ENCODE peak calls at places on chromosome 20, in nine cellular contexts. P is AG10803; Q is ACHN; A is activated naive CD4-positive, alpha-beta T cell; Y is fibroblast of mammary gland; H is activated T-cell treated with anti-CD3 and anti-CD28 coated beads, Interleukin-2, amount 50 U/mL, for 24 hours; T is hypothalamus; L is Karpas-422; K is SHP77. W is an unnamed sample.

GRCh38 chr20:1177680-1178079 is 7.1 kb downstream of the TMEM74B start:
- DNase-seq in Q (peak; percentile 46), P (no peak), T (no peak), Y (peak; percentile 12), K (no peak), L (no peak), A (no peak), H (no peak), W (no peak)

GRCh38 chr20:23639490-23639958 is 1.8 kb upstream of the CST3 start:
- DNase-seq in H (no peak), T (no peak), K (no peak), Q (no peak), Y (no peak), P (no peak), L (no peak), A (no peak), W (no peak)

GRCh38 chr20:62494980-62495797 is 19.4 kb upstream of the GATA5 start:
- DNase-seq in P (no peak), H (no peak), K (no peak), A (no peak), L (no peak), T (no peak), Y (no peak), Q (no peak), W (no peak)

GRCh38 chr20:20437314-20437713 is 69.4 kb downstream of the INSM1 start:
- DNase-seq in P (no peak), A (no peak), Q (no peak), L (no peak), Y (no peak), H (no peak), K (no peak), T (no peak), W (no peak)

GRCh38 chr20:21396045-21396893 is 1.1 kb downstream of the NKX2-4 start:
- DNase-seq in T (no peak), H (peak; percentile 57), L (no peak), Q (no peak), Y (no peak), P (no peak), A (no peak), K (no peak), W (no peak)

GRCh38 chr20:25389858-25390537 is 637 bp downstream of the ABHD12 start:
- DNase-seq in K (peak; percentile 26), Q (peak; percentile 10), Y (no peak), T (no peak), H (peak; percentile 58), P (no peak), A (peak; percentile 16), L (peak; percentile 68), W (peak; percentile 60)

GRCh38 chr20:38196592-38196991 is 31.5 kb upstream of the TGM2 start:
- DNase-seq in Y (peak; percentile 93), A (no peak), L (peak; percentile 81), P (peak; percentile 88), T (no peak), Q (no peak), K (no peak), H (peak; percentile 6), W (no peak)

GRCh38 chr20:22511943-22512910 is 72.1 kb downstream of the FOXA2 start:
- DNase-seq in Y (no peak), Q (no peak), L (no peak), T (no peak), H (no peak), P (no peak), A (no peak), K (peak; percentile 96), W (no peak)

GRCh38 chr20:4234128-4234527 is 218.8 kb upstream of the RNF24 start:
- DNase-seq in P (peak; percentile 95), L (no peak), K (no peak), T (no peak), A (no peak), Y (peak; percentile 96), Q (no peak), H (no peak), W (no peak)

GRCh38 chr20:50048420-50049166 is 64.4 kb downstream of the UBE2V1 start:
- DNase-seq in K (no peak), Y (no peak), A (no peak), P (peak; percentile 79), T (peak; percentile 61), L (no peak), Q (no peak), H (peak; percentile 38), W (no peak)

GRCh38 chr20:57785720-57786119 is 75.9 kb upstream of the PMEPA1 start:
- DNase-seq in H (no peak), A (no peak), Q (no peak), Y (no peak), L (no peak), P (no peak), K (no peak), T (no peak), W (no peak)

GRCh38 chr20:32006841-32007786 is 3.1 kb upstream of the CCM2L start:
- DNase-seq in A (no peak), H (no peak), Q (no peak), P (no peak), K (peak; percentile 25), T (no peak), L (no peak), Y (no peak), W (no peak)

GRCh38 chr20:61898405-61898804 is 167.3 kb downstream of the TAF4 start:
- DNase-seq in H (no peak), Y (no peak), L (no peak), K (no peak), P (no peak), Q (no peak), T (no peak), A (no peak), W (no peak)

GRCh38 chr20:36532388-36532787 is 8.9 kb upstream of the MYL9 start:
- DNase-seq in Q (no peak), T (no peak), L (no peak), K (no peak), P (no peak), A (no peak), H (no peak), Y (no peak), W (no peak)

GRCh38 chr20:33684533-33685327 is 1.5 kb downstream of the E2F1 start:
- DNase-seq in K (peak; percentile 29), H (peak; percentile 30), Y (no peak), T (no peak), P (no peak), L (peak; percentile 61), Q (no peak), A (no peak), W (no peak)

GRCh38 chr20:36775826-36776225 is 2.3 kb upstream of the DSN1 start:
- DNase-seq in A (no peak), T (no peak), H (no peak), Y (no peak), P (no peak), K (no peak), L (no peak), Q (no peak), W (no peak)

GRCh38 chr20:43911066-43911465 is 3.6 kb upstream of the TOX2 start:
- DNase-seq in A (no peak), P (peak; percentile 59), L (no peak), K (no peak), T (no peak), H (no peak), Y (peak; percentile 79), Q (no peak), W (no peak)

GRCh38 chr20:25699914-25700313 is 3.3 kb upstream of the ZNF337 start:
- DNase-seq in K (no peak), T (no peak), A (no peak), Q (no peak), L (no peak), H (no peak), Y (peak; percentile 41), P (no peak), W (no peak)

GRCh38 chr20:8860011-8860495 is 208.8 kb upstream of the PLCB4 start:
- DNase-seq in Q (peak; percentile 98), H (no peak), L (no peak), K (no peak), P (peak; percentile 96), A (no peak), Y (peak; percentile 89), T (no peak), W (no peak)

GRCh38 chr20:910840-911770 is 5.0 kb downstream of the ANGPT4 start:
- DNase-seq in T (no peak), L (no peak), Q (no peak), Y (peak; percentile 8), K (no peak), P (peak; percentile 61), H (no peak), A (no peak), W (no peak)

GRCh38 chr20:63682384-63683139 is 13.9 kb upstream of the TNFRSF6B start:
- DNase-seq in P (peak; percentile 97), Q (peak; percentile 98), T (no peak), H (no peak), L (no peak), Y (peak; percentile 99), A (no peak), K (no peak), W (no peak)

GRCh38 chr20:57402206-57403125 is 11.3 kb downstream of the RBM38 start:
- DNase-seq in P (no peak), A (no peak), Q (no peak), L (no peak), H (no peak), T (no peak), Y (no peak), K (no peak), W (no peak)

GRCh38 chr20:44809380-44810060 is 826 bp downstream of the RIMS4 start:
- DNase-seq in H (no peak), K (no peak), Q (no peak), Y (no peak), P (no peak), T (no peak), A (no peak), L (no peak), W (no peak)

GRCh38 chr20:50216543-50217206 is 26.0 kb downstream of the CEBPB start:
- DNase-seq in Q (no peak), Y (no peak), L (no peak), P (no peak), K (no peak), H (no peak), A (no peak), T (no peak), W (no peak)

GRCh38 chr20:36491901-36492617 is 49.3 kb upstream of the MYL9 start:
- DNase-seq in K (no peak), H (peak; percentile 63), Q (no peak), L (no peak), P (no peak), Y (no peak), T (no peak), A (no peak), W (no peak)

GRCh38 chr20:8076505-8077498 is 55.3 kb upstream of the PLCB1 start:
- DNase-seq in Y (peak; percentile 59), L (no peak), P (no peak), Q (no peak), T (no peak), H (no peak), A (no peak), K (no peak), W (no peak)

GRCh38 chr20:61912665-61913422 is 152.8 kb downstream of the TAF4 start:
- DNase-seq in P (no peak), K (no peak), Q (no peak), H (no peak), A (no peak), T (no peak), L (peak; percentile 76), Y (no peak), W (no peak)

GRCh38 chr20:25037288-25038102 is 20.4 kb downstream of the ACSS1 start:
- DNase-seq in A (no peak), Y (no peak), Q (no peak), K (no peak), L (no peak), T (no peak), P (no peak), H (no peak), W (no peak)

GRCh38 chr20:57451759-57452661 is 60.8 kb downstream of the RBM38 start:
- DNase-seq in T (no peak), L (peak; percentile 71), Y (no peak), P (peak; percentile 45), K (no peak), A (no peak), Q (no peak), H (peak; percentile 42), W (no peak)

GRCh38 chr20:11755071-11755881 is 162.4 kb upstream of the BTBD3 start:
- DNase-seq in P (peak; percentile 68), H (no peak), A (no peak), Q (no peak), Y (peak; percentile 8), K (no peak), L (no peak), T (no peak), W (no peak)

W was measured in head of caudate nucleus.